ENCODE peak calls at places on chromosomes 6 and 20, in seven cellular contexts. One of them, this sample, is unnamed.

GRCh38 chr6:31094389-31094881 is 17.9 kb downstream of the C6orf15 start:
- DNase-seq in IMR-90: no peak
- DNase-seq in CD8-positive, alpha-beta memory T cell: peak; percentile 55
- DNase-seq in activated CD4-positive, alpha-beta T cell treated with anti-CD3 and anti-CD28 coated beads, Interleukin-2, amount 50 U/mL, for 1 hour: peak; percentile 16
- DNase-seq in HCT116: no peak
- DNase-seq in NT2/D1: no peak
- DNase-seq in H54: no peak
- DNase-seq in this sample: no peak

GRCh38 chr20:22729180-22729579 is 144.8 kb upstream of the FOXA2 start:
- DNase-seq in IMR-90: no peak
- DNase-seq in CD8-positive, alpha-beta memory T cell: no peak
- DNase-seq in activated CD4-positive, alpha-beta T cell treated with anti-CD3 and anti-CD28 coated beads, Interleukin-2, amount 50 U/mL, for 1 hour: no peak
- DNase-seq in HCT116: no peak
- DNase-seq in NT2/D1: no peak
- DNase-seq in H54: no peak
- DNase-seq in this sample: no peak

GRCh38 chr6:33207569-33208088 is 671 bp upstream of the RING1 start:
- DNase-seq in IMR-90: peak; percentile 43
- DNase-seq in CD8-positive, alpha-beta memory T cell: peak; percentile 33
- DNase-seq in activated CD4-positive, alpha-beta T cell treated with anti-CD3 and anti-CD28 coated beads, Interleukin-2, amount 50 U/mL, for 1 hour: no peak
- DNase-seq in HCT116: no peak
- DNase-seq in NT2/D1: no peak
- DNase-seq in H54: no peak
- DNase-seq in this sample: no peak

GRCh38 chr20:15122613-15123012 is 785.2 kb upstream of the FLRT3 start:
- DNase-seq in IMR-90: no peak
- DNase-seq in CD8-positive, alpha-beta memory T cell: no peak
- DNase-seq in activated CD4-positive, alpha-beta T cell treated with anti-CD3 and anti-CD28 coated beads, Interleukin-2, amount 50 U/mL, for 1 hour: no peak
- DNase-seq in HCT116: no peak
- DNase-seq in NT2/D1: no peak
- DNase-seq in H54: no peak
- DNase-seq in this sample: no peak

GRCh38 chr6:90715093-90715655 is 128.3 kb upstream of the MAP3K7 start:
- DNase-seq in IMR-90: peak; percentile 84
- DNase-seq in CD8-positive, alpha-beta memory T cell: no peak
- DNase-seq in activated CD4-positive, alpha-beta T cell treated with anti-CD3 and anti-CD28 coated beads, Interleukin-2, amount 50 U/mL, for 1 hour: no peak
- DNase-seq in HCT116: no peak
- DNase-seq in NT2/D1: no peak
- DNase-seq in H54: no peak
- DNase-seq in this sample: no peak

GRCh38 chr20:50756447-50756846 is 25.1 kb downstream of the PARD6B start:
- DNase-seq in IMR-90: no peak
- DNase-seq in CD8-positive, alpha-beta memory T cell: no peak
- DNase-seq in activated CD4-positive, alpha-beta T cell treated with anti-CD3 and anti-CD28 coated beads, Interleukin-2, amount 50 U/mL, for 1 hour: no peak
- DNase-seq in HCT116: no peak
- DNase-seq in NT2/D1: no peak
- DNase-seq in H54: no peak
- DNase-seq in this sample: no peak

GRCh38 chr6:136962661-136963060 is 40.6 kb downstream of the SLC35D3 start:
- DNase-seq in IMR-90: no peak
- DNase-seq in CD8-positive, alpha-beta memory T cell: no peak
- DNase-seq in activated CD4-positive, alpha-beta T cell treated with anti-CD3 and anti-CD28 coated beads, Interleukin-2, amount 50 U/mL, for 1 hour: no peak
- DNase-seq in HCT116: no peak
- DNase-seq in NT2/D1: peak; percentile 33
- DNase-seq in H54: no peak
- DNase-seq in this sample: peak; percentile 72

GRCh38 chr20:62096421-62097380 is 25.6 kb upstream of the LSM14B start:
- DNase-seq in IMR-90: no peak
- DNase-seq in CD8-positive, alpha-beta memory T cell: no peak
- DNase-seq in activated CD4-positive, alpha-beta T cell treated with anti-CD3 and anti-CD28 coated beads, Interleukin-2, amount 50 U/mL, for 1 hour: no peak
- DNase-seq in HCT116: no peak
- DNase-seq in NT2/D1: no peak
- DNase-seq in H54: no peak
- DNase-seq in this sample: no peak

GRCh38 chr20:41600926-41601631 is 17.1 kb downstream of the CHD6 start:
- DNase-seq in IMR-90: no peak
- DNase-seq in CD8-positive, alpha-beta memory T cell: no peak
- DNase-seq in activated CD4-positive, alpha-beta T cell treated with anti-CD3 and anti-CD28 coated beads, Interleukin-2, amount 50 U/mL, for 1 hour: no peak
- DNase-seq in HCT116: no peak
- DNase-seq in NT2/D1: no peak
- DNase-seq in H54: no peak
- DNase-seq in this sample: no peak

GRCh38 chr20:58019027-58019849 is 209.2 kb downstream of the ANKRD60 start:
- DNase-seq in IMR-90: peak; percentile 12
- DNase-seq in CD8-positive, alpha-beta memory T cell: no peak
- DNase-seq in activated CD4-positive, alpha-beta T cell treated with anti-CD3 and anti-CD28 coated beads, Interleukin-2, amount 50 U/mL, for 1 hour: no peak
- DNase-seq in HCT116: no peak
- DNase-seq in NT2/D1: no peak
- DNase-seq in H54: peak; percentile 72
- DNase-seq in this sample: no peak

GRCh38 chr6:125728739-125729138 is 20.7 kb upstream of the HEY2 start:
- DNase-seq in IMR-90: no peak
- DNase-seq in CD8-positive, alpha-beta memory T cell: no peak
- DNase-seq in activated CD4-positive, alpha-beta T cell treated with anti-CD3 and anti-CD28 coated beads, Interleukin-2, amount 50 U/mL, for 1 hour: no peak
- DNase-seq in HCT116: no peak
- DNase-seq in NT2/D1: no peak
- DNase-seq in H54: no peak
- DNase-seq in this sample: no peak

GRCh38 chr20:19668406-19668805 is 89.7 kb upstream of the RIN2 start:
- DNase-seq in IMR-90: no peak
- DNase-seq in CD8-positive, alpha-beta memory T cell: no peak
- DNase-seq in activated CD4-positive, alpha-beta T cell treated with anti-CD3 and anti-CD28 coated beads, Interleukin-2, amount 50 U/mL, for 1 hour: no peak
- DNase-seq in HCT116: no peak
- DNase-seq in NT2/D1: no peak
- DNase-seq in H54: no peak
- DNase-seq in this sample: no peak

GRCh38 chr6:163165922-163166321 is 248.6 kb upstream of the QKI start:
- DNase-seq in IMR-90: no peak
- DNase-seq in CD8-positive, alpha-beta memory T cell: no peak
- DNase-seq in activated CD4-positive, alpha-beta T cell treated with anti-CD3 and anti-CD28 coated beads, Interleukin-2, amount 50 U/mL, for 1 hour: no peak
- DNase-seq in HCT116: no peak
- DNase-seq in NT2/D1: no peak
- DNase-seq in H54: no peak
- DNase-seq in this sample: no peak

GRCh38 chr6:11685411-11686093 is 93.1 kb downstream of the ADTRP start:
- DNase-seq in IMR-90: peak; percentile 64
- DNase-seq in CD8-positive, alpha-beta memory T cell: no peak
- DNase-seq in activated CD4-positive, alpha-beta T cell treated with anti-CD3 and anti-CD28 coated beads, Interleukin-2, amount 50 U/mL, for 1 hour: no peak
- DNase-seq in HCT116: peak; percentile 36
- DNase-seq in NT2/D1: no peak
- DNase-seq in H54: no peak
- DNase-seq in this sample: no peak

GRCh38 chr20:20679306-20679705 is 33.1 kb downstream of the RALGAPA2 start:
- DNase-seq in IMR-90: no peak
- DNase-seq in CD8-positive, alpha-beta memory T cell: no peak
- DNase-seq in activated CD4-positive, alpha-beta T cell treated with anti-CD3 and anti-CD28 coated beads, Interleukin-2, amount 50 U/mL, for 1 hour: no peak
- DNase-seq in HCT116: no peak
- DNase-seq in NT2/D1: no peak
- DNase-seq in H54: no peak
- DNase-seq in this sample: no peak

GRCh38 chr6:33619166-33619565 is 2.0 kb upstream of the ITPR3 start:
- DNase-seq in IMR-90: no peak
- DNase-seq in CD8-positive, alpha-beta memory T cell: no peak
- DNase-seq in activated CD4-positive, alpha-beta T cell treated with anti-CD3 and anti-CD28 coated beads, Interleukin-2, amount 50 U/mL, for 1 hour: no peak
- DNase-seq in HCT116: no peak
- DNase-seq in NT2/D1: no peak
- DNase-seq in H54: no peak
- DNase-seq in this sample: no peak

GRCh38 chr6:35562060-35562459 is 49.4 kb upstream of the TULP1 start:
- DNase-seq in IMR-90: peak; percentile 26
- DNase-seq in CD8-positive, alpha-beta memory T cell: no peak
- DNase-seq in activated CD4-positive, alpha-beta T cell treated with anti-CD3 and anti-CD28 coated beads, Interleukin-2, amount 50 U/mL, for 1 hour: no peak
- DNase-seq in HCT116: no peak
- DNase-seq in NT2/D1: no peak
- DNase-seq in H54: no peak
- DNase-seq in this sample: no peak

GRCh38 chr20:9945406-9945805 is 89.4 kb upstream of the ANKEF1 start:
- DNase-seq in IMR-90: peak; percentile 2
- DNase-seq in CD8-positive, alpha-beta memory T cell: no peak
- DNase-seq in activated CD4-positive, alpha-beta T cell treated with anti-CD3 and anti-CD28 coated beads, Interleukin-2, amount 50 U/mL, for 1 hour: no peak
- DNase-seq in HCT116: peak; percentile 57
- DNase-seq in NT2/D1: no peak
- DNase-seq in H54: no peak
- DNase-seq in this sample: no peak

GRCh38 chr6:116041934-116042333 is 18.8 kb downstream of the FRK start:
- DNase-seq in IMR-90: no peak
- DNase-seq in CD8-positive, alpha-beta memory T cell: no peak
- DNase-seq in activated CD4-positive, alpha-beta T cell treated with anti-CD3 and anti-CD28 coated beads, Interleukin-2, amount 50 U/mL, for 1 hour: no peak
- DNase-seq in HCT116: no peak
- DNase-seq in NT2/D1: no peak
- DNase-seq in H54: no peak
- DNase-seq in this sample: no peak

GRCh38 chr20:45998761-45999160 is 9.9 kb upstream of the MMP9 start:
- DNase-seq in IMR-90: no peak
- DNase-seq in CD8-positive, alpha-beta memory T cell: no peak
- DNase-seq in activated CD4-positive, alpha-beta T cell treated with anti-CD3 and anti-CD28 coated beads, Interleukin-2, amount 50 U/mL, for 1 hour: no peak
- DNase-seq in HCT116: no peak
- DNase-seq in NT2/D1: no peak
- DNase-seq in H54: no peak
- DNase-seq in this sample: no peak

GRCh38 chr20:32433311-32434021 is 75.3 kb downstream of the ASXL1 start:
- DNase-seq in IMR-90: no peak
- DNase-seq in CD8-positive, alpha-beta memory T cell: no peak
- DNase-seq in activated CD4-positive, alpha-beta T cell treated with anti-CD3 and anti-CD28 coated beads, Interleukin-2, amount 50 U/mL, for 1 hour: no peak
- DNase-seq in HCT116: no peak
- DNase-seq in NT2/D1: no peak
- DNase-seq in H54: no peak
- DNase-seq in this sample: no peak

GRCh38 chr6:30722280-30723112 is 2.3 kb downstream of the TUBB start:
- DNase-seq in IMR-90: peak; percentile 69
- DNase-seq in CD8-positive, alpha-beta memory T cell: peak; percentile 82
- DNase-seq in activated CD4-positive, alpha-beta T cell treated with anti-CD3 and anti-CD28 coated beads, Interleukin-2, amount 50 U/mL, for 1 hour: peak; percentile 87
- DNase-seq in HCT116: peak; percentile 62
- DNase-seq in NT2/D1: no peak
- DNase-seq in H54: no peak
- DNase-seq in this sample: peak; percentile 42

GRCh38 chr6:133953634-133954415 is 801 bp downstream of the TBPL1 start:
- DNase-seq in IMR-90: no peak
- DNase-seq in CD8-positive, alpha-beta memory T cell: peak; percentile 10
- DNase-seq in activated CD4-positive, alpha-beta T cell treated with anti-CD3 and anti-CD28 coated beads, Interleukin-2, amount 50 U/mL, for 1 hour: no peak
- DNase-seq in HCT116: no peak
- DNase-seq in NT2/D1: no peak
- DNase-seq in H54: no peak
- DNase-seq in this sample: no peak

GRCh38 chr20:5078399-5078958 is 41.3 kb downstream of the PCNA start:
- DNase-seq in IMR-90: peak; percentile 66
- DNase-seq in CD8-positive, alpha-beta memory T cell: peak; percentile 71
- DNase-seq in activated CD4-positive, alpha-beta T cell treated with anti-CD3 and anti-CD28 coated beads, Interleukin-2, amount 50 U/mL, for 1 hour: peak; percentile 55
- DNase-seq in HCT116: no peak
- DNase-seq in NT2/D1: no peak
- DNase-seq in H54: peak; percentile 72
- DNase-seq in this sample: no peak

GRCh38 chr6:169955796-169956493 is 204.5 kb downstream of the ERMARD start:
- DNase-seq in IMR-90: no peak
- DNase-seq in CD8-positive, alpha-beta memory T cell: no peak
- DNase-seq in activated CD4-positive, alpha-beta T cell treated with anti-CD3 and anti-CD28 coated beads, Interleukin-2, amount 50 U/mL, for 1 hour: no peak
- DNase-seq in HCT116: no peak
- DNase-seq in NT2/D1: no peak
- DNase-seq in H54: no peak
- DNase-seq in this sample: no peak

GRCh38 chr6:167769408-167770190 is 57.1 kb upstream of the AFDN start:
- DNase-seq in IMR-90: no peak
- DNase-seq in CD8-positive, alpha-beta memory T cell: no peak
- DNase-seq in activated CD4-positive, alpha-beta T cell treated with anti-CD3 and anti-CD28 coated beads, Interleukin-2, amount 50 U/mL, for 1 hour: no peak
- DNase-seq in HCT116: no peak
- DNase-seq in NT2/D1: no peak
- DNase-seq in H54: no peak
- DNase-seq in this sample: no peak

GRCh38 chr6:43492673-43493072 is 15.3 kb downstream of the TJAP1 start:
- DNase-seq in IMR-90: peak; percentile 46
- DNase-seq in CD8-positive, alpha-beta memory T cell: no peak
- DNase-seq in activated CD4-positive, alpha-beta T cell treated with anti-CD3 and anti-CD28 coated beads, Interleukin-2, amount 50 U/mL, for 1 hour: no peak
- DNase-seq in HCT116: no peak
- DNase-seq in NT2/D1: no peak
- DNase-seq in H54: no peak
- DNase-seq in this sample: no peak

GRCh38 chr6:83417880-83418663 is 12.8 kb downstream of the ME1 start:
- DNase-seq in IMR-90: peak; percentile 79
- DNase-seq in CD8-positive, alpha-beta memory T cell: no peak
- DNase-seq in activated CD4-positive, alpha-beta T cell treated with anti-CD3 and anti-CD28 coated beads, Interleukin-2, amount 50 U/mL, for 1 hour: no peak
- DNase-seq in HCT116: peak; percentile 35
- DNase-seq in NT2/D1: peak; percentile 11
- DNase-seq in H54: no peak
- DNase-seq in this sample: no peak

GRCh38 chr20:63836335-63837133 is 5.5 kb upstream of the ZBTB46 start:
- DNase-seq in IMR-90: no peak
- DNase-seq in CD8-positive, alpha-beta memory T cell: no peak
- DNase-seq in activated CD4-positive, alpha-beta T cell treated with anti-CD3 and anti-CD28 coated beads, Interleukin-2, amount 50 U/mL, for 1 hour: no peak
- DNase-seq in HCT116: no peak
- DNase-seq in NT2/D1: no peak
- DNase-seq in H54: no peak
- DNase-seq in this sample: no peak

GRCh38 chr6:111759413-111759835 is 113.8 kb downstream of the FYN start:
- DNase-seq in IMR-90: peak; percentile 44
- DNase-seq in CD8-positive, alpha-beta memory T cell: no peak
- DNase-seq in activated CD4-positive, alpha-beta T cell treated with anti-CD3 and anti-CD28 coated beads, Interleukin-2, amount 50 U/mL, for 1 hour: peak; percentile 41
- DNase-seq in HCT116: no peak
- DNase-seq in NT2/D1: no peak
- DNase-seq in H54: no peak
- DNase-seq in this sample: no peak

GRCh38 chr6:46736913-46737312 is 1.7 kb upstream of the PLA2G7 start:
- DNase-seq in IMR-90: no peak
- DNase-seq in CD8-positive, alpha-beta memory T cell: no peak
- DNase-seq in activated CD4-positive, alpha-beta T cell treated with anti-CD3 and anti-CD28 coated beads, Interleukin-2, amount 50 U/mL, for 1 hour: no peak
- DNase-seq in HCT116: no peak
- DNase-seq in NT2/D1: no peak
- DNase-seq in H54: no peak
- DNase-seq in this sample: no peak

GRCh38 chr20:875115-875514 is 41.0 kb downstream of the ANGPT4 start:
- DNase-seq in IMR-90: no peak
- DNase-seq in CD8-positive, alpha-beta memory T cell: no peak
- DNase-seq in activated CD4-positive, alpha-beta T cell treated with anti-CD3 and anti-CD28 coated beads, Interleukin-2, amount 50 U/mL, for 1 hour: no peak
- DNase-seq in HCT116: no peak
- DNase-seq in NT2/D1: no peak
- DNase-seq in H54: no peak
- DNase-seq in this sample: no peak

GRCh38 chr6:55276745-55277627 is 50.3 kb upstream of the GFRAL start:
- DNase-seq in IMR-90: peak; percentile 72
- DNase-seq in CD8-positive, alpha-beta memory T cell: no peak
- DNase-seq in activated CD4-positive, alpha-beta T cell treated with anti-CD3 and anti-CD28 coated beads, Interleukin-2, amount 50 U/mL, for 1 hour: no peak
- DNase-seq in HCT116: peak; percentile 58
- DNase-seq in NT2/D1: peak; percentile 27
- DNase-seq in H54: peak; percentile 3
- DNase-seq in this sample: peak; percentile 50

GRCh38 chr6:119312875-119313338 is 36.7 kb downstream of the MAN1A1 start:
- DNase-seq in IMR-90: no peak
- DNase-seq in CD8-positive, alpha-beta memory T cell: peak; percentile 13
- DNase-seq in activated CD4-positive, alpha-beta T cell treated with anti-CD3 and anti-CD28 coated beads, Interleukin-2, amount 50 U/mL, for 1 hour: no peak
- DNase-seq in HCT116: no peak
- DNase-seq in NT2/D1: no peak
- DNase-seq in H54: no peak
- DNase-seq in this sample: no peak

GRCh38 chr6:30184417-30185031 is 21.2 kb downstream of the TRIM15 start:
- DNase-seq in IMR-90: no peak
- DNase-seq in CD8-positive, alpha-beta memory T cell: no peak
- DNase-seq in activated CD4-positive, alpha-beta T cell treated with anti-CD3 and anti-CD28 coated beads, Interleukin-2, amount 50 U/mL, for 1 hour: no peak
- DNase-seq in HCT116: no peak
- DNase-seq in NT2/D1: no peak
- DNase-seq in H54: no peak
- DNase-seq in this sample: no peak

GRCh38 chr20:38579921-38580320 is 1.1 kb upstream of the ADIG start:
- DNase-seq in IMR-90: no peak
- DNase-seq in CD8-positive, alpha-beta memory T cell: no peak
- DNase-seq in activated CD4-positive, alpha-beta T cell treated with anti-CD3 and anti-CD28 coated beads, Interleukin-2, amount 50 U/mL, for 1 hour: no peak
- DNase-seq in HCT116: no peak
- DNase-seq in NT2/D1: no peak
- DNase-seq in H54: no peak
- DNase-seq in this sample: no peak

GRCh38 chr6:44655368-44656342 is 268.1 kb downstream of the CDC5L start:
- DNase-seq in IMR-90: peak; percentile 28
- DNase-seq in CD8-positive, alpha-beta memory T cell: peak; percentile 67
- DNase-seq in activated CD4-positive, alpha-beta T cell treated with anti-CD3 and anti-CD28 coated beads, Interleukin-2, amount 50 U/mL, for 1 hour: peak; percentile 71
- DNase-seq in HCT116: peak; percentile 23
- DNase-seq in NT2/D1: peak; percentile 63
- DNase-seq in H54: peak; percentile 82
- DNase-seq in this sample: no peak